ENCODE peak calls at places on chromosome 15, in four cellular contexts. F, D, H and V are unnamed samples.

GRCh38 chr15:33091983-33092688 is 102.4 kb downstream of the FMN1 start:
- DNase-seq in F (no peak), D (no peak), H (peak), V (no peak)

GRCh38 chr15:29097168-29097567 is 172.5 kb downstream of the NSMCE3 start:
- DNase-seq in F (no peak), D (no peak), H (no peak), V (no peak)

GRCh38 chr15:31434418-31435255 is 108.0 kb downstream of the KLF13 start:
- DNase-seq in F (peak), D (peak), H (peak), V (no peak)

GRCh38 chr15:79185199-79185598 is 94.6 kb upstream of the RASGRF1 start:
- DNase-seq in F (no peak), D (no peak), H (no peak), V (no peak)

GRCh38 chr15:39466428-39466827 is 114.5 kb upstream of the THBS1 start:
- DNase-seq in F (no peak), D (peak), H (peak), V (no peak)

GRCh38 chr15:41943543-41944312 is 28.6 kb downstream of the EHD4 start:
- DNase-seq in F (no peak), D (no peak), H (no peak), V (no peak)

GRCh38 chr15:89143503-89144162 is 55.4 kb downstream of the ABHD2 start:
- DNase-seq in F (no peak), D (no peak), H (no peak), V (no peak)

GRCh38 chr15:48681274-48681840 is 35.8 kb upstream of the FBN1 start:
- DNase-seq in F (no peak), D (no peak), H (no peak), V (no peak)

GRCh38 chr15:44536962-44537727 is at the start of gene EIF3J:
- DNase-seq in F (peak), D (peak), H (peak), V (peak)

GRCh38 chr15:44535509-44536297 is 1.2 kb upstream of the EIF3J start:
- DNase-seq in F (peak), D (peak), H (peak), V (peak)

GRCh38 chr15:44535092-44535491 is 1.9 kb upstream of the EIF3J start:
- DNase-seq in F (no peak), D (no peak), H (no peak), V (no peak)

GRCh38 chr15:44537728-44538240 is 837 bp downstream of the EIF3J start:
- DNase-seq in F (no peak), D (no peak), H (no peak), V (no peak)

DNA sequence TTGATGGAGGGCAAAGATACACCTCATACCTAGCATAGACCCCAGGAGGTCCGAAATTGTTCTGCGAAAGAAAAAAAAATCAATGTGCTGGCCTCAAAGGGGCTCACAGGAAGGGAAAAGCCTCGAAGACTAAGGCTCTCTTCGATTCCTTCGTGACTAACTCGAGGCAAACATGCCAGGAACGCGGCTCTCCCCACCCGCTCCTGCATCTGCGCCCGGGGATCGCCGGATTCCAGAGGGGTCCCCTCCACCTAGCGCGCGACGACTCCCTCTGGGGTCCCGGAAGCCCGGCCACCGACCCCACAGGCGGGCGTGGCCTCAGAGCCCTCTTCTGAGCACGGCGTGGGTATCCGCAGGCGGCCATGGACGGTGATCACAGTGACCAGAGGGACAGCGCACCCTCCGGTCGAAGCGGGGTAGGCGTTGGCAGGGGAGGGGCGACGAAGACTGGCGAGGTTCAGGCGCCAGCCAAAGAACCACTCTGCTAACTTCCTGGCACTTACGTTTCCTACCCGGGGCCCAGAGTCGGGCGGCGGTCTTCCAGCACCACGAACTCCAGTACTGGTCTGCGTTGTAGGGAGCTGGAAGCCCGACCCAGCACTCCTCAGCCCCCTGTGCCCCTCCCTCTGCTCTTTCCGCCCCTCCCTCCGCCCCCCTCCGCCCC is 517 bp upstream of the EIF3J start:
- DNase-seq in F (no peak), D (no peak), H (peak), V (peak)
- TF ChIP-seq POLR2A in F (peak), D (peak), H (peak), V (peak)

GRCh38 chr15:100879461-100880138 is at the start of gene ALDH1A3:
- DNase-seq in F (peak), D (peak), H (peak), V (peak)
- TF ChIP-seq POLR2A in F (no peak), D (no peak), H (peak), V (no peak)

GRCh38 chr15:64163662-64164362 is 990 bp upstream of the PPIB start:
- DNase-seq in F (no peak), D (no peak), H (no peak), V (peak)

GRCh38 chr15:64164436-64164835 is 1.6 kb upstream of the PPIB start:
- DNase-seq in F (no peak), D (no peak), H (no peak), V (no peak)

GRCh38 chr15:64162478-64162868 is 349 bp downstream of the PPIB start:
- DNase-seq in F (no peak), D (no peak), H (no peak), V (no peak)

GRCh38 chr15:64161688-64162477 is 939 bp downstream of the PPIB start:
- DNase-seq in F (no peak), D (no peak), H (no peak), V (no peak)

DNA sequence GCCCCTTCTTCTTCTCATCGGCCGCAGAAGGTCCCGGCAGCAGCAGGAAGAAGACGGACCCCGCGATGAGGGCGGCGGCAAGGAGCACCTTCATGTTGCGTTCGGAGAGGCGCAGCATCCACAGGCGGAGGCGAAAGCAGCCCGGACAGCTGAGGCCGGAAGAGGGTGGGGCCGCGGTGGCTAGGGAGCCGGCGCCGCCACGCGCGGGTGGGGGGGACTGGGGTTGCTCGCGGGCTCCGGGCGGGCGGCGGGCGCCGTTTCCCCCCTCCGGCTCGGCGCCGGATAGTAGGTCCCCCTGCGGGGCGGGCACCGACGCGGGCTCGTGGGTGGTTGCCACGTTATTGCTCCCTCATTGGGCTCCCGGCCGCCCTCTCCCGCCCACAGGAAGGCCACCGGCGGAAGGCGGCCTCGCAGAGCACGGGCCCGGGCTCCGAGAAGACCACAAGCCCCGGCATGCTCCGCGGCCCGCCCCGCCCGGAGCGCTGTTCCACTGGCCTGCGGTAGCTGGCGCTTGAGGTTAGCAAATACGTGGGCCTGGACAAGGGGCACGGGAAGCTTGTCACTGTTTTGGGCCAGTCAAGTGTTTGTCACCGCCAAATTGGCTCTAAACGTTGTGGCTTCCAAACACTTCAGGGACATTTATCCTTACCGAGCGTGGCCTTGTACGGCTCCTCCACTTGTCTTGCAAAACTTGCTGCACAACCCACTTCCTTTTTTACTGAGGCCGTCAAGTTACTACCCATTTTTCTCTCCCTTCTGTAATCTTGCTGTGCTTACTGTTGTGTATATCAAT is at the start of gene PPIB:
- DNase-seq in F (peak), D (peak), H (peak), V (peak)
- TF ChIP-seq POLR2A in F (peak), D (peak), H (peak), V (peak)

GRCh38 chr15:67066041-67067021 is 929 bp downstream of the SMAD3 start:
- DNase-seq in F (no peak), D (peak), H (no peak), V (peak)
- TF ChIP-seq POLR2A in F (no peak), D (no peak), H (no peak), V (no peak)